ENCODE peak calls at places on chromosome 19, in eight cellular contexts. E is Caco-2, Q is esophagus squamous epithelium, L is nephron progenitor cell, J is neural progenitor cell, Y is left ventricle myocardium inferior, U is WTC11, V is heart right ventricle. B is an unnamed sample.

GRCh38 chr19:16315825-16316505 is 8.7 kb upstream of the KLF2 start:
- DNase-seq in E (peak; percentile 60), Q (no peak), L (no peak), J (no peak), Y (peak; percentile 52), U (no peak), V (peak; percentile 30), B (no peak)

GRCh38 chr19:5246554-5247155 is 94.0 kb downstream of the PTPRS start:
- DNase-seq in E (no peak), Q (no peak), L (no peak), J (no peak), Y (no peak), U (no peak), V (no peak), B (no peak)

GRCh38 chr19:47471733-47472457 is at the start of gene SLC8A2:
- DNase-seq in E (peak; percentile 90), Q (no peak), L (peak; percentile 95), J (peak; percentile 97), Y (peak; percentile 63), U (peak; percentile 91), V (peak; percentile 64), B (peak; percentile 46)

GRCh38 chr19:38079926-38080380 is 144.1 kb downstream of the DPF1 start:
- DNase-seq in E (no peak), Q (no peak), L (no peak), J (no peak), Y (no peak), U (no peak), V (no peak), B (no peak)

GRCh38 chr19:39471756-39472536 is 8.7 kb upstream of the TIMM50 start:
- DNase-seq in E (no peak), Q (no peak), L (no peak), J (no peak), Y (no peak), U (no peak), V (no peak), B (no peak)

GRCh38 chr19:38270587-38271167 is 6.3 kb downstream of the SPINT2 start:
- DNase-seq in E (no peak), Q (no peak), L (no peak), J (no peak), Y (no peak), U (no peak), V (no peak), B (no peak)

GRCh38 chr19:4730740-4731171 is 7.1 kb upstream of the DPP9 start:
- DNase-seq in E (peak; percentile 65), Q (no peak), L (peak; percentile 58), J (no peak), Y (no peak), U (peak; percentile 81), V (peak; percentile 42), B (peak; percentile 49)

GRCh38 chr19:51440846-51441409 is 17.3 kb downstream of the SIGLEC8 start:
- DNase-seq in E (no peak), Q (no peak), L (no peak), J (no peak), Y (no peak), U (no peak), V (no peak), B (peak; percentile 51)

GRCh38 chr19:28020631-28021315 is 1192.2 kb downstream of the UQCRFS1 start:
- DNase-seq in E (no peak), Q (no peak), L (no peak), J (peak; percentile 7), Y (no peak), U (no peak), V (no peak), B (no peak)

GRCh38 chr19:13195678-13196077 is 45.5 kb downstream of the IER2 start:
- DNase-seq in E (peak; percentile 43), Q (no peak), L (peak; percentile 56), J (peak; percentile 79), Y (no peak), U (peak; percentile 87), V (no peak), B (no peak)

GRCh38 chr19:6740589-6741348 is 1.3 kb downstream of the TRIP10 start:
- DNase-seq in E (peak; percentile 84), Q (no peak), L (peak; percentile 63), J (peak; percentile 89), Y (peak; percentile 70), U (peak; percentile 75), V (peak; percentile 73), B (no peak)

GRCh38 chr19:1901940-1902404 is 3.2 kb upstream of the ADAT3 start:
- DNase-seq in E (no peak), Q (no peak), L (no peak), J (no peak), Y (peak; percentile 39), U (no peak), V (no peak), B (no peak)

GRCh38 chr19:38799104-38799503 is 10.1 kb downstream of the LGALS7B start:
- DNase-seq in E (no peak), Q (no peak), L (no peak), J (no peak), Y (no peak), U (no peak), V (no peak), B (no peak)

GRCh38 chr19:1102407-1103106 is 1.2 kb upstream of the GPX4 start:
- DNase-seq in E (peak; percentile 80), Q (no peak), L (no peak), J (no peak), Y (no peak), U (no peak), V (no peak), B (no peak)

GRCh38 chr19:40452016-40452415 is 7.9 kb upstream of the SERTAD3 start:
- DNase-seq in E (no peak), Q (no peak), L (no peak), J (no peak), Y (no peak), U (no peak), V (no peak), B (no peak)

GRCh38 chr19:6352381-6353165 is 8.8 kb upstream of the CLPP start:
- DNase-seq in E (no peak), Q (no peak), L (no peak), J (no peak), Y (no peak), U (no peak), V (no peak), B (no peak)

GRCh38 chr19:16325671-16326400 is 1.2 kb downstream of the KLF2 start:
- DNase-seq in E (no peak), Q (no peak), L (peak; percentile 59), J (peak; percentile 86), Y (no peak), U (peak; percentile 79), V (peak; percentile 55), B (peak; percentile 61)

GRCh38 chr19:1274852-1275259 is 474 bp upstream of the FAM174C start:
- DNase-seq in E (no peak), Q (no peak), L (no peak), J (peak; percentile 67), Y (no peak), U (no peak), V (no peak), B (no peak)

GRCh38 chr19:8902520-8902919 is 70.3 kb downstream of the MBD3L1 start:
- DNase-seq in E (no peak), Q (no peak), L (no peak), J (no peak), Y (no peak), U (no peak), V (no peak), B (no peak)
- TF ChIP-seq CTCF in E (no peak), Q (no peak), L (no peak), J (no peak), Y (no peak), U (no peak), V (no peak), B (no peak)

DNA sequence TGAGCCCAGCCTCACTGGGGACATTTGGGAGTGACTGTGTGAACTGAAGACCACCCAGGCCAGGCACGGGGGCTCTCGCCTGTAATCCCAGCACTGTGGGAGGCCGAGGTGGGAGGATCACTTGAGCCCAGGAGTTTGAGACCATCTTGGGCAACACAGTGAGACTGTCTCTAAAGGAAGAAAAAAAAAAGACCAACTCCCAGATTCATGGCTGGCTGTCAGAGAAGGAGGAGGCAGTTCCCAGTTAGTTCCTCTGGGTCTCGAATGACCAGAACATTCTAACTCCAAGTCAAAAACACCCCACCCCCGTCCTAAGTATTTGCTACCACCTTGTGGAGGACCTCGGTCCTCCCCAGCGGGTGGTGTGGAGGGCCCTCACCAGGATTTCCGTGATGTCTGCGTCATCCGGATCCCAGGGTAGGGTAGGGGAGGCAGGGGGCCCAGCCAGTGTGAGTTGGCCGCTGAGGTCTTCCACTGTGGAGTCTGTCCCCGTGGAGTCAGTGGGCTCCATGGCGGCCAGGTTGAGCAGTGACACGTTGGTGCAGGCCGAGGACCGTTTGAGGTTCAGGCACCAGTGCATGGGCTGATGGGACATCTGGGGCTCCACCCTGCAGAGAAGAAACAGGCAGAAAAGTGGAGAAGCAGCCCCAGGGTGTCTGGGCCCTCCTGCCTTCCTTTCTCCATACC is 1.3 kb downstream of the TSKS start:
- DNase-seq in E (peak; percentile 65), Q (no peak), L (no peak), J (no peak), Y (peak; percentile 36), U (no peak), V (peak; percentile 38), B (no peak)
- TF ChIP-seq CTCF in E (peak; percentile 20), Q (no peak), L (no peak), J (no peak), Y (peak; percentile 47), U (no peak), V (peak; percentile 48), B (no peak)

GRCh38 chr19:34838248-34838647 is 65.2 kb upstream of the ZNF599 start:
- DNase-seq in E (peak; percentile 41), Q (no peak), L (no peak), J (peak; percentile 49), Y (no peak), U (no peak), V (no peak), B (no peak)

GRCh38 chr19:34834513-34834912 is 61.5 kb upstream of the ZNF599 start:
- DNase-seq in E (no peak), Q (no peak), L (no peak), J (no peak), Y (no peak), U (no peak), V (no peak), B (no peak)

GRCh38 chr19:34838753-34839431 is 65.9 kb upstream of the ZNF599 start:
- DNase-seq in E (peak; percentile 60), Q (no peak), L (peak; percentile 43), J (peak; percentile 72), Y (no peak), U (peak; percentile 89), V (peak; percentile 33), B (no peak)

GRCh38 chr19:34837262-34837661 is 64.2 kb upstream of the ZNF599 start:
- DNase-seq in E (no peak), Q (no peak), L (no peak), J (no peak), Y (peak; percentile 74), U (no peak), V (peak; percentile 59), B (no peak)

GRCh38 chr19:34835952-34836351 is 62.9 kb upstream of the ZNF599 start:
- DNase-seq in E (no peak), Q (no peak), L (no peak), J (no peak), Y (no peak), U (no peak), V (no peak), B (no peak)
- TF ChIP-seq CTCF in E (no peak), Q (no peak), L (no peak), J (no peak), Y (no peak), U (no peak), V (no peak), B (no peak)

DNA sequence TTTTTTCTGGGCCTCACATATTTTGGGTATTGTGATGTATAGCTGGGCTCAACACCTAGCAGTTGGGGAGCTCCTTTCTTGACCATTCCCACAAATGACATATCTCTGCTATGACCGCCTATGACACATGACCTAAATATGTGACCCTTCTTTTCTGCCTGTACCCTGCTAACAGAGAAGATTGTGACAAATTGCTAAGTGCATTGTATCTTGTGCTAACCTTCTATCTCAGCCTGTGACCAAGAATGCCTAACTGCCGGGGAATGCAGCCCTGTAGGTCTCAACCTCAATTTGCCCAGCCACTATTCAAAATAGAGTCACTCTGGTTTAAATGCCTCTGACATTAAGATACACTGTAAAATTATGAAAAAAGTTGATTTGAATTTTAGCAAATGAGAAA is 6.8 kb upstream of the ZNF429 start:
- DNase-seq in E (no peak), Q (no peak), L (no peak), J (no peak), Y (no peak), U (no peak), V (no peak), B (no peak)
- TF ChIP-seq CTCF in E (no peak), Q (no peak), L (no peak), J (no peak), Y (no peak), U (no peak), V (no peak), B (no peak)